ENCODE peak calls at places on chromosomes 4 and X, in ten cellular contexts. One of them, this sample, is unnamed.

GRCh38 chr4:80335554-80336358 is at the start of gene CFAP299:
- DNase-seq in right lobe of liver: peak
- DNase-seq in ovary: peak
- DNase-seq in HCT116: peak
- DNase-seq in gastrocnemius medialis: peak
- DNase-seq in esophagus squamous epithelium: peak
- DNase-seq in esophagus muscularis mucosa: no peak
- DNase-seq in suprapubic skin: peak
- DNase-seq in sigmoid colon: peak
- DNase-seq in tibial nerve: peak
- DNase-seq in this sample: peak

GRCh38 chrX:22969416-22969815 is 30.3 kb upstream of the DDX53 start:
- DNase-seq in ovary: no peak
- DNase-seq in sigmoid colon: no peak
- DNase-seq in esophagus squamous epithelium: no peak
- DNase-seq in tibial nerve: no peak
- DNase-seq in esophagus muscularis mucosa: no peak
- DNase-seq in gastrocnemius medialis: no peak
- DNase-seq in HCT116: no peak
- DNase-seq in right lobe of liver: no peak
- DNase-seq in suprapubic skin: no peak
- DNase-seq in this sample: no peak

GRCh38 chr4:123559955-123560669 is 163.5 kb downstream of the SPRY1 start:
- DNase-seq in tibial nerve: no peak
- DNase-seq in gastrocnemius medialis: no peak
- DNase-seq in esophagus muscularis mucosa: no peak
- DNase-seq in esophagus squamous epithelium: no peak
- DNase-seq in sigmoid colon: no peak
- DNase-seq in ovary: no peak
- DNase-seq in right lobe of liver: no peak
- DNase-seq in HCT116: no peak
- DNase-seq in suprapubic skin: no peak
- DNase-seq in this sample: no peak

GRCh38 chr4:54525602-54526001 is 132.2 kb upstream of the KIT start:
- DNase-seq in esophagus squamous epithelium: no peak
- DNase-seq in tibial nerve: no peak
- DNase-seq in suprapubic skin: no peak
- DNase-seq in sigmoid colon: no peak
- DNase-seq in right lobe of liver: no peak
- DNase-seq in ovary: no peak
- DNase-seq in esophagus muscularis mucosa: peak
- DNase-seq in gastrocnemius medialis: no peak
- DNase-seq in HCT116: no peak
- DNase-seq in this sample: no peak

GRCh38 chr4:145909773-145910172 is 28.9 kb downstream of the ZNF827 start:
- DNase-seq in esophagus muscularis mucosa: no peak
- DNase-seq in gastrocnemius medialis: peak
- DNase-seq in esophagus squamous epithelium: no peak
- DNase-seq in right lobe of liver: no peak
- DNase-seq in suprapubic skin: no peak
- DNase-seq in HCT116: no peak
- DNase-seq in tibial nerve: no peak
- DNase-seq in ovary: no peak
- DNase-seq in sigmoid colon: no peak
- DNase-seq in this sample: no peak

GRCh38 chrX:154082396-154083133 is 15.0 kb downstream of the MECP2 start:
- DNase-seq in gastrocnemius medialis: no peak
- DNase-seq in esophagus squamous epithelium: no peak
- DNase-seq in right lobe of liver: no peak
- DNase-seq in ovary: no peak
- DNase-seq in sigmoid colon: no peak
- DNase-seq in esophagus muscularis mucosa: no peak
- DNase-seq in tibial nerve: no peak
- DNase-seq in HCT116: no peak
- DNase-seq in suprapubic skin: no peak
- DNase-seq in this sample: no peak

GRCh38 chr4:13523591-13524503 is 20.5 kb downstream of the NKX3-2 start:
- DNase-seq in sigmoid colon: no peak
- DNase-seq in right lobe of liver: no peak
- DNase-seq in HCT116: no peak
- DNase-seq in tibial nerve: no peak
- DNase-seq in suprapubic skin: no peak
- DNase-seq in esophagus muscularis mucosa: no peak
- DNase-seq in esophagus squamous epithelium: no peak
- DNase-seq in ovary: no peak
- DNase-seq in gastrocnemius medialis: no peak
- DNase-seq in this sample: no peak

GRCh38 chr4:185754961-185755360 is 57.0 kb downstream of the SORBS2 start:
- DNase-seq in esophagus squamous epithelium: no peak
- DNase-seq in ovary: no peak
- DNase-seq in sigmoid colon: no peak
- DNase-seq in HCT116: no peak
- DNase-seq in suprapubic skin: no peak
- DNase-seq in gastrocnemius medialis: no peak
- DNase-seq in right lobe of liver: no peak
- DNase-seq in tibial nerve: no peak
- DNase-seq in esophagus muscularis mucosa: peak
- DNase-seq in this sample: no peak

DNA sequence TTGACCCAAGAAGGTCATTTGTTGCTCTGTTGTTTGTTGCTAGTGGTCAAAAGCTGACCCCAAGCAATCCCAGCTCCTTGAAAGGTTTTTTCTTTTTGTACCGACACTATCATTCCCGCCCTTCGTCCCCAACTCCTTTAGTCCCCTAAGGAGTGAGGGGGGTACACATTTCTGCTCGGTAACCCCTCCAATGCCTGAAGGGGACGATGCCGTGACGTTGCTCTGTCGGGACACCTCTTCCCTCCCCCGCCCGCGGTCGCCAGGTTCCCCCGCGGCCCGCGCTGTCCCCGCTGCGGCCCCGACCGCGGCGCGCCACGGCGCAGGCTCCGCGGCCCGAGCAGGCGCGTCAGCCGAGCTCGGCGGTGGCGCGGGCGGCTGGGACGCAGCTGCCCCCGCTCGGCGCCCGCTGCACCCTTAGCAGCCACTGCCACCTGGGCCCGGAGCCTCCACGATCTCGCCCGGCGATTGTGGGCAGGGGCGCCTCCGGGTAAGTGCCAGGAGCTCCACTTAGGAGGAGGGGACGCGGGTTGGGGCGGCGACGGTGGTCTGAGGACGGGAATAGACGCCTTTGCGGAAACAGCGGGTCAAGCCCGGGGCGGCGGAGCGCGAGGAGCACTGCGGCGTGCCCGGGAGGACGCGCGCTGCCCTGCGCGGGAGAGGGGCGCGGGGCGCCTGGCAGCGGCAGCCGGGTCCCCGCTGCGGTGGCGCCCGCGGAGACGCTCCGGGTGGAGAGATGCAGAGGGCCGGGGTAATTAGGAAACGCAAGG is at the start of gene GLRB:
- DNase-seq in esophagus squamous epithelium: no peak
- DNase-seq in esophagus muscularis mucosa: no peak
- DNase-seq in suprapubic skin: no peak
- DNase-seq in gastrocnemius medialis: no peak
- DNase-seq in HCT116: no peak
- DNase-seq in ovary: peak
- DNase-seq in right lobe of liver: peak
- DNase-seq in tibial nerve: no peak
- DNase-seq in sigmoid colon: peak
- DNase-seq in this sample: no peak
- H3K4me3 ChIP-seq in esophagus squamous epithelium: peak
- H3K4me3 ChIP-seq in esophagus muscularis mucosa: peak
- H3K4me3 ChIP-seq in suprapubic skin: peak
- H3K4me3 ChIP-seq in gastrocnemius medialis: peak
- H3K4me3 ChIP-seq in HCT116: no peak
- H3K4me3 ChIP-seq in ovary: peak
- H3K4me3 ChIP-seq in right lobe of liver: peak
- H3K4me3 ChIP-seq in tibial nerve: peak
- H3K4me3 ChIP-seq in sigmoid colon: peak
- H3K4me3 ChIP-seq in this sample: peak

DNA sequence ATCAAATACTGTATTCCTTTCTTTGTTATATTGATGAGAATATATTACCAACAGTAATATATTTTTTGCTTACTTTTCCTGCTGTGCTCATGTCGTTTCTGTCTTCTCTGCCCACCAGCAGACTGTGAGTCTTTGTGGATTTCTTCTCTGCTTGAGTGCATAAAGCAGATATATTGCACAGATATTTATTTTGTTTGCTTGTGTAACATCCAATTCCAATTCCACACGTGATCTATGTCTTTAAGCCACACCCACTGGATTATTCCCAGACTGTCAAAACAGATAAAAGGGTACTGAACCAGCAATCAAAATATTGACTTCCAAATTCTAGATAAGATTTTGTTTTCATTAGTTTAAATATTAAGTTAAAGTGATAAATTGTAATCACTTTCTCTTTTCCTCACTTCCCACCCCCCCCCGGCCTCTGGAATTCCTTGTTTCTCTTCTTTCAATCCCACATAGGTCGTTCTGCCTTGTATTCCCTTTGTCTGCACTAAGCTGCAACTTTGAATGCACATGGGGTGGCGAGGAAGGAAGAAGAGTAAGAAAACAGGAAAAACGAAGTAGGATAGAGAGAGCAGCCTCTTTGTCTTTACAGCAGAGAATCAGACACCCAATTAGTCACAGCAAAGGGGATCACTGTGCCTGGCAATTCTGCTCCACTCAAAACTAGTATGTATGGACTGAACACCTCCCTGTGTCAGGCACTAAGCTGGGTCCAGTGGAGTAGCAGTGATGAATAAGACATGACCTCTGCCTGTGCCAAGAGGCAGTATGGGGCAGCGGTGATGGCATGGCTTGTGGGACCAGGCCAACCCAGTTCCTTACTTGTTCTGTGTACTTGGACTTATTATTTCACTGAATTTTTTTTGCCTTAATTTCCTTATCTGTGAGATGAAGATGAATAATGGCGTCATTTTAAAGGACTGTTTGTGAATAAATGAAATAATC is at the start of gene ADH1B:
- DNase-seq in gastrocnemius medialis: no peak
- DNase-seq in right lobe of liver: peak
- DNase-seq in tibial nerve: no peak
- DNase-seq in HCT116: no peak
- DNase-seq in esophagus muscularis mucosa: no peak
- DNase-seq in sigmoid colon: no peak
- DNase-seq in suprapubic skin: no peak
- DNase-seq in ovary: no peak
- DNase-seq in esophagus squamous epithelium: no peak
- DNase-seq in this sample: no peak
- TF ChIP-seq POLR2A in gastrocnemius medialis: no peak
- TF ChIP-seq POLR2A in right lobe of liver: peak
- TF ChIP-seq POLR2A in tibial nerve: peak
- TF ChIP-seq POLR2A in HCT116: no peak
- TF ChIP-seq POLR2A in esophagus muscularis mucosa: no peak
- TF ChIP-seq POLR2A in sigmoid colon: no peak
- TF ChIP-seq POLR2A in suprapubic skin: no peak
- TF ChIP-seq POLR2A in ovary: no peak
- TF ChIP-seq POLR2A in esophagus squamous epithelium: no peak
- TF ChIP-seq POLR2A in this sample: no peak

GRCh38 chr4:689498-690122 is 659 bp upstream of the SLC49A3 start:
- DNase-seq in sigmoid colon: no peak
- DNase-seq in suprapubic skin: peak
- DNase-seq in HCT116: no peak
- DNase-seq in esophagus muscularis mucosa: no peak
- DNase-seq in tibial nerve: no peak
- DNase-seq in ovary: no peak
- DNase-seq in right lobe of liver: no peak
- DNase-seq in esophagus squamous epithelium: no peak
- DNase-seq in gastrocnemius medialis: no peak
- DNase-seq in this sample: no peak

GRCh38 chr4:687048-687974 is 1.6 kb downstream of the SLC49A3 start:
- DNase-seq in tibial nerve: peak
- DNase-seq in ovary: peak
- DNase-seq in HCT116: peak
- DNase-seq in right lobe of liver: peak
- DNase-seq in gastrocnemius medialis: peak
- DNase-seq in sigmoid colon: peak
- DNase-seq in esophagus muscularis mucosa: peak
- DNase-seq in suprapubic skin: peak
- DNase-seq in esophagus squamous epithelium: no peak
- DNase-seq in this sample: peak

GRCh38 chr4:686371-687040 is 2.4 kb downstream of the SLC49A3 start:
- DNase-seq in ovary: peak
- DNase-seq in esophagus muscularis mucosa: no peak
- DNase-seq in esophagus squamous epithelium: no peak
- DNase-seq in gastrocnemius medialis: no peak
- DNase-seq in HCT116: no peak
- DNase-seq in tibial nerve: no peak
- DNase-seq in right lobe of liver: peak
- DNase-seq in sigmoid colon: peak
- DNase-seq in suprapubic skin: no peak
- DNase-seq in this sample: no peak

GRCh38 chr4:687975-688694 is 816 bp downstream of the SLC49A3 start:
- DNase-seq in tibial nerve: no peak
- DNase-seq in right lobe of liver: peak
- DNase-seq in esophagus muscularis mucosa: no peak
- DNase-seq in HCT116: no peak
- DNase-seq in gastrocnemius medialis: peak
- DNase-seq in sigmoid colon: no peak
- DNase-seq in ovary: no peak
- DNase-seq in suprapubic skin: peak
- DNase-seq in esophagus squamous epithelium: no peak
- DNase-seq in this sample: no peak

GRCh38 chr4:688695-689497 is at the start of gene SLC49A3:
- DNase-seq in suprapubic skin: peak
- DNase-seq in esophagus squamous epithelium: no peak
- DNase-seq in esophagus muscularis mucosa: no peak
- DNase-seq in HCT116: no peak
- DNase-seq in gastrocnemius medialis: no peak
- DNase-seq in sigmoid colon: peak
- DNase-seq in tibial nerve: no peak
- DNase-seq in ovary: no peak
- DNase-seq in right lobe of liver: peak
- DNase-seq in this sample: no peak
- H3K4me3 ChIP-seq in suprapubic skin: peak
- H3K4me3 ChIP-seq in esophagus squamous epithelium: peak
- H3K4me3 ChIP-seq in esophagus muscularis mucosa: peak
- H3K4me3 ChIP-seq in HCT116: peak
- H3K4me3 ChIP-seq in gastrocnemius medialis: peak
- H3K4me3 ChIP-seq in sigmoid colon: peak
- H3K4me3 ChIP-seq in tibial nerve: peak
- H3K4me3 ChIP-seq in ovary: peak
- H3K4me3 ChIP-seq in right lobe of liver: peak
- H3K4me3 ChIP-seq in this sample: peak

DNA sequence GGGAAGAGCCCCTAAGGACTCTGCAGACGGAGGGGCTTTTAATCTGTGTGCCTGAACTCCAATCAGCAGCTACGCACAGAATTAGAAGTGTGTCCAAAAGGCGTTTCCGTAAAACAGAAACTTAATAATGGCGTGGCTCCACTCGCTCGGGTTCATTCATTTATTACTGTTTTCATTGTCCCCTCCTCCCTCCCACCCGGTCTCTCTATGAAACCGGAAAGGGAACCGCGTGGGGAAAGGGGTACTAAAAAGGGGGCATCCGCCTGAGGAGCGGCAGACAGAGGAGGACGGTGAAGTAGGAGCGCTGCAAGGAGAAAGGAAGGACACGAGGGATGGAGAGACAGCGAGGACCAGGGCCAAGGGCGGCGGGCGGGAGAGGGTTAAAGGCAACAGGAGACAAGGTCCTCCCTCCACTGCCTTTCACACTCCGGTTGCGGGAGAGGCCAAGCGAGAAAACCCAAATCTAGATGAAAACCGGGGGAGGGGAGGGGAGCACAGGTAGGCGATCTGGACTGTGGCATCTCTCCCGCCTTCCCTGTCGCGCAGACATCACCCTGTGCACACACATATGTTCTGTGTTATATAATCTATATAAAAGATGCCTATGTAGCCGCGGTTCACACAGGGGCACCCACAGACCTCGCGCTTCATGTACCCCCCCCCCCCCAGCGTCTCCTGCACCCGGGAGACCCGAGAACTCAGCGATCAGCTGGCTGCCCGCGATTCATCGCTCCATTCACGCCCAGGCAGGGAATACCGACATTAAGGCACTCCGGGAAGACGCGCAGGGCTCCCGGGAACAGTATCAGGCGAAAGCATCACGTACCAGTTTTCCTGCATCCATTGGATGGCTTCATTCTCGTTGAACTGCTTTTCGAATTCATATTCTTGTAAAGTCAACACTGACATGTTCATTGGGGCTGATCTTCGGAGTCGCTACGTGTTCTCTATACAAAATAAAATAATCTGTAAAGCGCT is 705 bp downstream of the ELOVL6 start:
- DNase-seq in esophagus muscularis mucosa: no peak
- DNase-seq in sigmoid colon: peak
- DNase-seq in HCT116: no peak
- DNase-seq in tibial nerve: no peak
- DNase-seq in esophagus squamous epithelium: no peak
- DNase-seq in ovary: peak
- DNase-seq in gastrocnemius medialis: no peak
- DNase-seq in suprapubic skin: no peak
- DNase-seq in right lobe of liver: peak
- DNase-seq in this sample: peak
- TF ChIP-seq POLR2A in esophagus muscularis mucosa: no peak
- TF ChIP-seq POLR2A in sigmoid colon: no peak
- TF ChIP-seq POLR2A in HCT116: peak
- TF ChIP-seq POLR2A in tibial nerve: no peak
- TF ChIP-seq POLR2A in esophagus squamous epithelium: no peak
- TF ChIP-seq POLR2A in ovary: no peak
- TF ChIP-seq POLR2A in gastrocnemius medialis: no peak
- TF ChIP-seq POLR2A in suprapubic skin: no peak
- TF ChIP-seq POLR2A in right lobe of liver: no peak
- TF ChIP-seq POLR2A in this sample: no peak

This sample was measured in lower leg skin.